ENCODE peak calls at places on chromosomes 11 and 22, in four cellular contexts. W, U, M and K are unnamed samples.
A peak's percentile ranks its signal among the peaks of the same experiment; 100 is the strongest.

GRCh38 chr11:16776716-16777115 is 38.3 kb downstream of the C11orf58 start:
- DNase-seq in W (no peak), M (no peak), U (peak; percentile 18), K (no peak)

GRCh38 chr11:121929581-121929980 is 186.4 kb downstream of the BLID start:
- DNase-seq in U (no peak), W (no peak), M (no peak), K (peak; percentile 63)

GRCh38 chr11:64600281-64600992 is 9.4 kb downstream of the SLC22A12 start:
- DNase-seq in W (no peak), M (no peak), U (no peak), K (no peak)

GRCh38 chr11:61695917-61696316 is 15.7 kb downstream of the DAGLA start:
- DNase-seq in W (peak; percentile 89), U (peak; percentile 78), M (peak; percentile 79), K (peak; percentile 71)

GRCh38 chr22:42459273-42460040 is 27.3 kb upstream of the NFAM1 start:
- DNase-seq in M (peak; percentile 47), W (no peak), U (no peak), K (no peak)

GRCh38 chr11:14148653-14149273 is 186.2 kb downstream of the SPON1 start:
- DNase-seq in W (no peak), U (no peak), M (no peak), K (peak; percentile 36)

GRCh38 chr22:19607198-19608113 is 83.2 kb upstream of the CLDN5 start:
- DNase-seq in W (no peak), U (peak; percentile 40), M (peak; percentile 25), K (peak; percentile 74)

GRCh38 chr22:43478621-43479285 is 66.9 kb downstream of the MPPED1 start:
- DNase-seq in M (no peak), W (peak; percentile 66), U (no peak), K (no peak)

GRCh38 chr11:64850979-64851567 is 6.6 kb upstream of the CDC42BPG start:
- DNase-seq in M (peak; percentile 71), U (peak; percentile 51), W (peak; percentile 94), K (no peak)

GRCh38 chr22:22720201-22720723 is 75.8 kb downstream of the GGTLC2 start:
- DNase-seq in U (no peak), W (no peak), M (peak; percentile 35), K (peak; percentile 69)

GRCh38 chr22:27718186-27719032 is 83.1 kb downstream of the MN1 start:
- DNase-seq in M (peak; percentile 57), W (peak; percentile 58), U (peak; percentile 33), K (peak; percentile 78)

DNA sequence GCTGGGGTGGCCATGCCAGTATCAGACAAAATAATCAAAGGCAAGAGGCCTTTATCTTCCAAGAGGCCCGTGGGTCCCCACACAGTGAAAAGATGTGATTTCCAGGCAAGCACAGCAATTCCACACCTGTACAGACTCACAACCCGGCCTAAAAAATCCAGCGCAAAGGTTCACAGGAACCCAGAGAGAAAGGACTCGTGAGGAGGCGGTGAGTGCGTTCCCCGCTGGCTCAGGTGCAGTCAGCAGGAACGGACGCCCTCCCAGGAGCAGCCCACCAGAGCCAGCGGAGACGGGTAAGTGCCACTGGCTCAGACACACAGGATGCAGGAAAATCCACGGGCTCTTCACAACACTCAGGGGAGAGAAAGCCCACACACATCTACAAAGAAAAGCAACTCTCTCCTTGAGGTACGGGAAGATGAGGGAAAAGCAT is 4.4 kb downstream of the TOLLIP start:
- DNase-seq in W (peak; percentile 64), M (no peak), U (peak; percentile 24), K (no peak)
- H3K4me1 ChIP-seq in W (peaks cover 90% of the 10 kb centered on the region), M (peaks cover 41% of the 10 kb centered on the region), U (peaks cover 92% of the 10 kb centered on the region), K (peaks cover 12% of the 10 kb centered on the region)

GRCh38 chr11:3049430-3050243 is 7.6 kb downstream of the CARS1 start:
- DNase-seq in M (peak; percentile 80), U (peak; percentile 76), W (peak; percentile 92), K (peak; percentile 78)
- TF ChIP-seq POLR2AphosphoS5 in M (peak; percentile 79), U (peak; percentile 60), W (peak; percentile 78), K (peak; percentile 25)

GRCh38 chr11:66868082-66868725 is 11.3 kb downstream of the LRFN4 start:
- DNase-seq in W (no peak), M (no peak), U (no peak), K (no peak)
- TF ChIP-seq POLR2A in W (no peak), M (no peak), U (no peak), K (no peak)

GRCh38 chr11:35167451-35167954 is 28.5 kb downstream of the CD44 start:
- DNase-seq in W (no peak), U (no peak), M (no peak), K (no peak)

GRCh38 chr11:35165416-35166368 is 26.7 kb downstream of the CD44 start:
- DNase-seq in W (peak; percentile 84), M (peak; percentile 73), U (peak; percentile 46), K (peak; percentile 48)

GRCh38 chr11:35163707-35164496 is 24.9 kb downstream of the CD44 start:
- DNase-seq in U (no peak), M (no peak), W (no peak), K (no peak)

GRCh38 chr11:35168606-35169200 is 29.7 kb downstream of the CD44 start:
- DNase-seq in M (no peak), U (no peak), W (no peak), K (no peak)

DNA sequence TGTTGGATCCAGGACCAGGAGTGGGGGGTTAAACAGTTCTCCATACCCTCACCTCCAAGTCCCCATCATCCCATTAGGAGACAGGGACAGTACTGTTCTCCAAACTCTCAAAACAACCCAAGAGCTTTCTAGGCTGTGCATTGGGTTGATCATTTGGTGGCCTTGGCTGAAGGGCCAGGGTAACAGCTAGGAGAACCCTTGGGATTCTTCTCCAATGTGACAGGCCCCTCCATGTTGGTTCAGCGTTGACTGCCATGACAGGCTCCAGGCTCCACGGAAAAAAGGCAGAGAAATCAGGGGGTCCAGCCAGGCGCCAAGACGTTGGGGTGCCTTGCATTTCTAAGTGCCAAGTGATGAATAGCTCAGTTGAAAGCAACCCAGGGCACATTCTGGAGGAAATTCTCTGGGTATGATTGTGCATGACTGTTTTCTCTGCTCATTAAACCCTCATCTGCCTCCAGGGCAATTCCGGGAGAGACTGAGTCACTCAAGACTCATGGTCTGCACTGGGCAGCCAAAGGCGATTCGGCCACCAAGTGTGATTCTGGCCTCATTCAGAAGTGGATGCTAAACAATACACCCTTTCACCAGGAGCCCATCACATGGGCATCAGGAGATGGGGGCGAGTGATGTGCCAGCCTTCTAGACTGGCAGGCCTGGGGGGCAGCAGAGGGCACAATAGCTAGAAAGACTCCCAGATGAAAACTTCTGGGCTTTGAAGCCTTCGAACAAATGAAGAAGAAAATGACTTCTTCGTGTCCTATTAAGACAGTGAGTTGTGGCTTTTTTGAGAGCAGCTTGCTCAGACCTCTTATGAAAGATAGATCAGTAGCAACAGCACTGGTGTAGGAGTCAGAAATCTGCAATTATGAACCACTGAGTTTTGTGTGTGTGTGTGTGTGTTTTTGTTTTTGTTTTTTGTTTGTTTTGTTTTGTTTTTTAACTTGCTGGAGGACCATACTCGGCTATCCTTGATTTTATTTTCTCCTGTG is 27.7 kb downstream of the CD44 start:
- DNase-seq in W (peak; percentile 78), M (no peak), U (no peak), K (peak; percentile 70)
- H3K4me1 ChIP-seq in W (peaks cover 100% of the 10 kb centered on the region), M (peaks cover 35% of the 10 kb centered on the region), U (peaks cover 98% of the 10 kb centered on the region), K (peaks cover 39% of the 10 kb centered on the region)

GRCh38 chr22:35491908-35492380 is 48.7 kb upstream of the RASD2 start:
- DNase-seq in M (no peak), U (no peak), W (no peak), K (no peak)

GRCh38 chr22:35498026-35498425 is 42.6 kb upstream of the RASD2 start:
- DNase-seq in W (no peak), M (no peak), U (no peak), K (no peak)

GRCh38 chr22:35498446-35498845 is 42.2 kb upstream of the RASD2 start:
- DNase-seq in U (no peak), M (no peak), W (no peak), K (no peak)

GRCh38 chr22:35493074-35493473 is 47.6 kb upstream of the RASD2 start:
- DNase-seq in U (no peak), W (no peak), M (no peak), K (no peak)

GRCh38 chr22:35496768-35497312 is 43.8 kb upstream of the RASD2 start:
- DNase-seq in W (no peak), U (no peak), M (no peak), K (no peak)
- TF ChIP-seq POLR2AphosphoS5 in W (no peak), U (no peak), M (no peak), K (no peak)

DNA sequence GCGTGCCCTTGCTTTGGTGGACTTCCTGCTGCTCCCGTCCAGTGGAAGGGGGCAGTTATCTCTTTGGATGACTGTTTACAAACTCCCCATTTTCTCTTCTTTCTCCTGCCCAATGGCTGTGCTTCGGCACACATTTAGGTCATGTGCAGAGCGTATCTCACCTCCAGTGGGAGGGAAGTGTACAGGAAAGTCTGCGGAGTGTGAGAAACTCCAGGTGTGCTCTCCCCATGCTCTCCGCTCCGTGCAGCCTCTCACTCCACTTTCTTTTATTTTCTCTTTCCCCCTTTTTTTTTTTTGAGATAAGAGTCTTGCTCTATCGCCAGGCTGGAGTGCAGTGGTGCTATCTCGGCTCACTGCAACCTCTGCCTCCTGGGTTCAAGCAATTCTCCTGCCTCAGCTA is 11.9 kb upstream of the TEF start:
- DNase-seq in W (no peak), M (no peak), U (no peak), K (no peak)
- TF ChIP-seq POLR2A in W (no peak), M (no peak), U (no peak), K (no peak)

DNA sequence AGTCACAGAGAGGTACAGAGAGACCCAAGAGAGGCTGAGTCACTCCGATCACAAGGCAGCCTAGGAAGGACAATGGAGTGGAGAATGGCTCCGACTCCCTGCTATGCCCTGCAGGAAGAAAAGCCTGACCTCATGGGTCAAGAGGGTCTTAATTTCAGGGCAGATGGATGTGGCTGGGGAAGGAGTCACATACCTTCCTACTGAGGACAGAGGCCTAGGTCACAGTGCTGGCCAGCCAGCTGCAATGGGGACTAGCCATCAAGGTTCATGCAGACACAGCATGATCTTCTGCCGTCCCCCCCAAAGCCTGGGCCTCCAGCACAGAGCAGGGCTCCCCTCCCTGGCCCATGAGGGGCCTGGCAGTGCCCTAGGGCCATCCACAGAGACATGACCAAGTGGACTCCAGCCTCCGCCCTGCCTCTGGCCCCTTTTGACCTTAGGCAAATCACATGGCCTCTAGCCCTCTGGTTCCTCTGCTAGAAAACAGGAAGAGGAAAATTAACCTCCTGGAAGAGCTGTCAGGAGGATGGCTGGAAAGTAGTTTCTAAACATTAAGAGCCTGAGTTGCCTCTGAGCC is 1.8 kb downstream of the ARRB1 start:
- DNase-seq in M (no peak), W (peak; percentile 83), U (no peak), K (peak; percentile 59)
- H3K4me1 ChIP-seq in M (peaks cover 43% of the 10 kb centered on the region), W (peaks cover 88% of the 10 kb centered on the region), U (peaks cover 80% of the 10 kb centered on the region), K (peaks cover 45% of the 10 kb centered on the region)

GRCh38 chr22:35539910-35540599 is 576 bp upstream of the RASD2 start:
- DNase-seq in U (peak; percentile 66), W (peak; percentile 86), M (peak; percentile 78), K (no peak)
- TF ChIP-seq POLR2AphosphoS5 in U (no peak), W (no peak), M (no peak), K (no peak)